ENCODE peak calls at places on chromosomes 7 and 10, in four cellular contexts. F is AG10803, I is AG09309, T is suprapubic skin. L is an unnamed sample.

GRCh38 chr7:21944616-21945373 is 904 bp downstream of the CDCA7L start:
- DNase-seq in F (peak; percentile 8), I (no peak), T (no peak), L (no peak)

GRCh38 chr7:44796034-44796503 is 412 bp upstream of the PPIA start:
- DNase-seq in F (peak; percentile 44), I (no peak), T (no peak), L (no peak)

GRCh38 chr10:77746313-77746712 is 108.7 kb upstream of the KCNMA1 start:
- DNase-seq in F (peak; percentile 54), I (peak; percentile 38), T (no peak), L (no peak)

GRCh38 chr10:21954132-21954531 is 49.4 kb downstream of the DNAJC1 start:
- DNase-seq in F (no peak), I (no peak), T (no peak), L (no peak)

GRCh38 chr7:68754414-68754813 is 843.9 kb upstream of the AUTS2 start:
- DNase-seq in F (no peak), I (no peak), T (no peak), L (no peak)

GRCh38 chr10:71963756-71964668 is at the start of gene CHST3:
- DNase-seq in F (peak; percentile 76), I (no peak), T (no peak), L (no peak)

GRCh38 chr10:43119416-43120115 is 18.7 kb upstream of the CSGALNACT2 start:
- DNase-seq in F (no peak), I (no peak), T (peak; percentile 61), L (peak; percentile 90)

GRCh38 chr7:32957326-32958045 is at the start of gene FKBP9:
- DNase-seq in F (peak; percentile 94), I (no peak), T (peak; percentile 87), L (peak; percentile 96)

GRCh38 chr7:87589631-87590030 is 11.1 kb downstream of the ABCB1 start:
- DNase-seq in F (no peak), I (no peak), T (no peak), L (no peak)

GRCh38 chr7:155844019-155844453 is 31.8 kb upstream of the SHH start:
- DNase-seq in F (no peak), I (no peak), T (no peak), L (no peak)
- TF ChIP-seq CTCF in F (no peak), I (no peak), T (no peak), L (no peak)

GRCh38 chr7:107130487-107131220 is 38.1 kb upstream of the HBP1 start:
- DNase-seq in F (peak; percentile 8), I (no peak), T (no peak), L (no peak)
- TF ChIP-seq CTCF in F (no peak), I (peak; percentile 18), T (no peak), L (peak; percentile 44)

DNA sequence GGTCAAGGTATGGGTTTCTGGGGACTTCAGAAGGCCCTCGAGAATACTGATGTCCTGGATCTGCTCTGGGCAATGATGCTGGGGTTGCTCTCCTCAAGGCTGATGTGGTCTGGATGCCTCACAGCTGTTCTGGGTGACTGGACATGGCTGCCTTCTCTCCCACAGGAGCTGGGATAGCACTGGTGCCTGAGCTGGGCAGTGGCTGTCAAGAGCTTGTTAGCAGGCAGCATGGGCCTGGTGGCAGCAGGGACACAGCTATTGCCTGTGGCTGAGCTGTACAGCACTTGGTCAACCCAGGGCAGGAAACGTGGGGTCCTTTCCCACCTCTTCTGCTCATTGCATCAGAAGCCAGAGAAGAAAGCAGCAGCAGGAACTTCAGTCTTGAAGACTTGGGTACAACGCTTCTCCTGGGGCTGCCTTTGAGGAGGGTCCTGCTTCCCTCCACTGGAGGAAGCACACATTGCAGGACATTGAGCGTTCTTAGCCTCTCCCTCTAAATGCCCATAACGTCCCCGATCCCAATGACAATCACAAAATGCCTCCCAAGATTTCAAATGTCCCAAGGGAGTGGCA is 13.0 kb downstream of the ADCYAP1R1 start:
- DNase-seq in F (no peak), I (no peak), T (no peak), L (peak; percentile 68)
- TF ChIP-seq CTCF in F (no peak), I (no peak), T (no peak), L (no peak)

DNA sequence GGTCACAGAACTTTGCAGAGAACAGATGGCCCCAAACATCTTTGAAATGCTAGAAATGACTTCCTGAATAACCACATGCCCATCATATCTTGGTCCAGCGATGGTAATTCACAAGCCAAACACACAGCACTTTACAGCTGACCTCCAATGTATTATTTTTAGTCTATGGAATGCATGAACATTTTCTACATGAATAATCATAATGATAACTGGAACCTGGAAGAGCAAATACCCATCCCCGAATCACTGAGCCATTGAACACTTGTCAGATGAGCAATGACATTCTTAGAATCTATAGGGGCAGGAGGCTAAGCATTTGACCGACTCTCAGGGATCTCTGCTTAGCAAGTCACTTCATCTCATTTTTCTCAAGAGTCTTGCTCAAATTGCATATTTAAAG is 167.3 kb downstream of the CREB5 start:
- DNase-seq in F (no peak), I (no peak), T (no peak), L (no peak)
- TF ChIP-seq CTCF in F (no peak), I (no peak), T (no peak), L (no peak)

GRCh38 chr7:141754939-141755338 is 9.0 kb upstream of the TAS2R3 start:
- DNase-seq in F (peak; percentile 9), I (no peak), T (no peak), L (no peak)
- TF ChIP-seq CTCF in F (peak; percentile 45), I (peak; percentile 42), T (peak; percentile 17), L (peak; percentile 72)

GRCh38 chr7:112079671-112080070 is 126.5 kb downstream of the DOCK4 start:
- DNase-seq in F (no peak), I (no peak), T (no peak), L (no peak)
- TF ChIP-seq CTCF in F (peak; percentile 25), I (no peak), T (no peak), L (peak; percentile 68)

DNA sequence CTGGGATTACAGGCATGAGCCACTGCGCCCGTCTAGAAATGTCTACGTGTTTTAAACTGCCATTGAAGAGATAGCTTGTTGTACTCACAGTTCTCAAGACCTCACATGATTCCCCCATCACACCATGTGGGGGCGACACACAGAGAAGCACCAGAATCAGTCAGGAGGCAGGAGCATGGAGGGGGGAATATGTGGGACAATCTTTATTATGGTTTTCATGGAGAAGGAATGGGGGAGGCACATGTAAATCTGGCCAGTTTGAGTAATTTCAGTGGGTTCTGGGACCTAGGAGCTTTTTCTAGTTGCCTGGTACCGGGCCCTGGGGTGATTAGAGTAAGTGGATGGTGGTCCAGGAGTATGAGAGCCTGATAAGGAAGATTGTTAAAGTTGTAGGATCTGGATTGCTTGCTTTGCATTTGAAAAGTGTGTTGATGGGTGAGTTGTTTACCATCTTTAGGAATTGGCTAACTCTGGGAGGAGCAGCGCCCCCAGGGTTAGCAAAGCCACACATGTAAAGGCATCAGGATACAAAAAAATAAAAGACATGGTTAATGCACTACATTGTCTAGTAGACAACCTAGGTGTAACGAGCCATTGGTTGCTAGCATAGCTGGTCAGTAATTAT is 85.4 kb upstream of the SLC13A1 start:
- DNase-seq in F (no peak), I (no peak), T (no peak), L (no peak)
- TF ChIP-seq CTCF in F (no peak), I (no peak), T (no peak), L (no peak)

L was measured in chondrocyte.